ENCODE peak calls at places on chromosomes 1 and 21, in nine cellular contexts. One of them, this sample, is unnamed.

GRCh38 chr1:2559509-2560298 is 3.5 kb downstream of the TNFRSF14 start:
- DNase-seq in iris pigment epithelial cell: no peak
- DNase-seq in NAMALWA: no peak
- DNase-seq in T-helper 2 cell: no peak
- DNase-seq in fibroblast of pulmonary artery: no peak
- DNase-seq in H4: no peak
- DNase-seq in ureter: no peak
- DNase-seq in thyroid gland: no peak
- DNase-seq in osteoblast: peak; percentile 50
- DNase-seq in this sample: no peak

GRCh38 chr1:223417444-223417843 is 24.2 kb downstream of the CCDC185 start:
- DNase-seq in iris pigment epithelial cell: no peak
- DNase-seq in osteoblast: no peak
- DNase-seq in ureter: no peak
- DNase-seq in NAMALWA: no peak
- DNase-seq in thyroid gland: no peak
- DNase-seq in fibroblast of pulmonary artery: no peak
- DNase-seq in T-helper 2 cell: no peak
- DNase-seq in H4: no peak
- DNase-seq in this sample: peak; percentile 80

GRCh38 chr1:171397851-171398469 is 84.0 kb downstream of the FMO4 start:
- DNase-seq in T-helper 2 cell: no peak
- DNase-seq in H4: no peak
- DNase-seq in osteoblast: no peak
- DNase-seq in ureter: no peak
- DNase-seq in iris pigment epithelial cell: no peak
- DNase-seq in thyroid gland: no peak
- DNase-seq in fibroblast of pulmonary artery: no peak
- DNase-seq in NAMALWA: no peak
- DNase-seq in this sample: no peak

GRCh38 chr1:183804916-183805734 is at the start of gene RGL1:
- DNase-seq in osteoblast: peak; percentile 80
- DNase-seq in fibroblast of pulmonary artery: peak; percentile 93
- DNase-seq in iris pigment epithelial cell: peak; percentile 84
- DNase-seq in H4: peak; percentile 72
- DNase-seq in NAMALWA: no peak
- DNase-seq in ureter: peak; percentile 77
- DNase-seq in thyroid gland: peak; percentile 61
- DNase-seq in T-helper 2 cell: no peak
- DNase-seq in this sample: peak; percentile 41

GRCh38 chr1:151399890-151400235 is 490 bp downstream of the PSMB4 start:
- DNase-seq in iris pigment epithelial cell: peak; percentile 42
- DNase-seq in fibroblast of pulmonary artery: peak; percentile 16
- DNase-seq in thyroid gland: peak; percentile 6
- DNase-seq in ureter: no peak
- DNase-seq in NAMALWA: peak; percentile 56
- DNase-seq in T-helper 2 cell: no peak
- DNase-seq in osteoblast: peak; percentile 83
- DNase-seq in H4: no peak
- DNase-seq in this sample: peak; percentile 6

GRCh38 chr1:243996223-243996622 is 54.9 kb upstream of the ZBTB18 start:
- DNase-seq in thyroid gland: no peak
- DNase-seq in osteoblast: no peak
- DNase-seq in T-helper 2 cell: no peak
- DNase-seq in NAMALWA: no peak
- DNase-seq in ureter: no peak
- DNase-seq in fibroblast of pulmonary artery: no peak
- DNase-seq in H4: no peak
- DNase-seq in iris pigment epithelial cell: no peak
- DNase-seq in this sample: no peak

GRCh38 chr1:111140680-111140967 is 601 bp downstream of the CEPT1 start:
- DNase-seq in iris pigment epithelial cell: peak; percentile 50
- DNase-seq in fibroblast of pulmonary artery: peak; percentile 50
- DNase-seq in thyroid gland: peak; percentile 53
- DNase-seq in NAMALWA: no peak
- DNase-seq in osteoblast: peak; percentile 88
- DNase-seq in H4: peak; percentile 24
- DNase-seq in ureter: no peak
- DNase-seq in T-helper 2 cell: no peak
- DNase-seq in this sample: peak; percentile 9

GRCh38 chr21:44052071-44052829 is 40.1 kb downstream of the TRAPPC10 start:
- DNase-seq in NAMALWA: no peak
- DNase-seq in H4: no peak
- DNase-seq in fibroblast of pulmonary artery: no peak
- DNase-seq in iris pigment epithelial cell: peak; percentile 20
- DNase-seq in thyroid gland: peak; percentile 77
- DNase-seq in ureter: no peak
- DNase-seq in osteoblast: peak; percentile 14
- DNase-seq in T-helper 2 cell: no peak
- DNase-seq in this sample: no peak

GRCh38 chr1:41566969-41567368 is 82.5 kb upstream of the EDN2 start:
- DNase-seq in T-helper 2 cell: no peak
- DNase-seq in thyroid gland: no peak
- DNase-seq in NAMALWA: no peak
- DNase-seq in fibroblast of pulmonary artery: no peak
- DNase-seq in ureter: no peak
- DNase-seq in H4: no peak
- DNase-seq in osteoblast: no peak
- DNase-seq in iris pigment epithelial cell: no peak
- DNase-seq in this sample: no peak

GRCh38 chr1:157673008-157673407 is 27.6 kb downstream of the FCRL3 start:
- DNase-seq in fibroblast of pulmonary artery: no peak
- DNase-seq in osteoblast: no peak
- DNase-seq in iris pigment epithelial cell: no peak
- DNase-seq in T-helper 2 cell: no peak
- DNase-seq in NAMALWA: no peak
- DNase-seq in ureter: no peak
- DNase-seq in thyroid gland: no peak
- DNase-seq in H4: no peak
- DNase-seq in this sample: no peak

GRCh38 chr21:33854604-33855003 is 61.0 kb downstream of the ATP5PO start:
- DNase-seq in H4: no peak
- DNase-seq in NAMALWA: no peak
- DNase-seq in ureter: no peak
- DNase-seq in iris pigment epithelial cell: peak; percentile 43
- DNase-seq in osteoblast: no peak
- DNase-seq in fibroblast of pulmonary artery: no peak
- DNase-seq in T-helper 2 cell: no peak
- DNase-seq in thyroid gland: no peak
- DNase-seq in this sample: no peak

GRCh38 chr1:245310605-245311531 is 156.1 kb downstream of the KIF26B start:
- DNase-seq in fibroblast of pulmonary artery: peak; percentile 63
- DNase-seq in thyroid gland: no peak
- DNase-seq in ureter: no peak
- DNase-seq in osteoblast: no peak
- DNase-seq in iris pigment epithelial cell: no peak
- DNase-seq in H4: no peak
- DNase-seq in NAMALWA: peak; percentile 11
- DNase-seq in T-helper 2 cell: no peak
- DNase-seq in this sample: no peak

GRCh38 chr1:238177960-238178359 is 287.2 kb upstream of the ZP4 start:
- DNase-seq in iris pigment epithelial cell: peak; percentile 36
- DNase-seq in thyroid gland: no peak
- DNase-seq in H4: no peak
- DNase-seq in osteoblast: no peak
- DNase-seq in fibroblast of pulmonary artery: no peak
- DNase-seq in ureter: no peak
- DNase-seq in T-helper 2 cell: no peak
- DNase-seq in NAMALWA: no peak
- DNase-seq in this sample: peak; percentile 88